ENCODE peak calls at places on chromosomes 4 and X, in eight cellular contexts. One of them, this sample, is unnamed.

GRCh38 chr4:104722467-104722866 is 227.8 kb upstream of the CXXC4 start:
- DNase-seq in hepatocyte: no peak
- DNase-seq in neural progenitor cell: no peak
- DNase-seq in PC-3: no peak
- DNase-seq in GM23248: no peak
- DNase-seq in GM23338: no peak
- DNase-seq in MM.1S: no peak
- DNase-seq in HCT116: no peak
- DNase-seq in this sample: no peak

GRCh38 chr4:16752150-16752549 is 146.3 kb downstream of the LDB2 start:
- DNase-seq in hepatocyte: no peak
- DNase-seq in neural progenitor cell: no peak
- DNase-seq in PC-3: peak; percentile 16
- DNase-seq in GM23248: peak; percentile 36
- DNase-seq in GM23338: peak; percentile 17
- DNase-seq in MM.1S: no peak
- DNase-seq in HCT116: no peak
- DNase-seq in this sample: no peak

GRCh38 chrX:134659761-134660160 is 1.5 kb upstream of the PLAC1 start:
- DNase-seq in hepatocyte: no peak
- DNase-seq in neural progenitor cell: no peak
- DNase-seq in PC-3: peak; percentile 61
- DNase-seq in GM23248: no peak
- DNase-seq in GM23338: no peak
- DNase-seq in MM.1S: no peak
- DNase-seq in HCT116: no peak
- DNase-seq in this sample: no peak

GRCh38 chr4:115145393-115146160 is 32.2 kb upstream of the NDST4 start:
- DNase-seq in hepatocyte: peak; percentile 47
- DNase-seq in neural progenitor cell: no peak
- DNase-seq in PC-3: no peak
- DNase-seq in GM23248: no peak
- DNase-seq in GM23338: no peak
- DNase-seq in MM.1S: no peak
- DNase-seq in HCT116: no peak
- DNase-seq in this sample: no peak

GRCh38 chr4:38189445-38189844 is 229.2 kb downstream of the PTTG2 start:
- DNase-seq in hepatocyte: no peak
- DNase-seq in neural progenitor cell: no peak
- DNase-seq in PC-3: peak; percentile 89
- DNase-seq in GM23248: peak; percentile 91
- DNase-seq in GM23338: no peak
- DNase-seq in MM.1S: no peak
- DNase-seq in HCT116: peak; percentile 90
- DNase-seq in this sample: no peak

GRCh38 chrX:120287513-120288112 is 23.6 kb downstream of the TMEM255A start:
- DNase-seq in hepatocyte: no peak
- DNase-seq in neural progenitor cell: no peak
- DNase-seq in PC-3: no peak
- DNase-seq in GM23248: no peak
- DNase-seq in GM23338: no peak
- DNase-seq in MM.1S: no peak
- DNase-seq in HCT116: no peak
- DNase-seq in this sample: no peak

GRCh38 chrX:49276671-49277519 is 7.3 kb downstream of the PPP1R3F start:
- DNase-seq in hepatocyte: no peak
- DNase-seq in neural progenitor cell: no peak
- DNase-seq in PC-3: no peak
- DNase-seq in GM23248: peak; percentile 38
- DNase-seq in GM23338: no peak
- DNase-seq in MM.1S: no peak
- DNase-seq in HCT116: no peak
- DNase-seq in this sample: no peak

GRCh38 chr4:288891-289290 is 16.4 kb downstream of the ZNF732 start:
- DNase-seq in hepatocyte: no peak
- DNase-seq in neural progenitor cell: no peak
- DNase-seq in PC-3: peak; percentile 2
- DNase-seq in GM23248: no peak
- DNase-seq in GM23338: no peak
- DNase-seq in MM.1S: no peak
- DNase-seq in HCT116: no peak
- DNase-seq in this sample: no peak

GRCh38 chr4:175935016-175935661 is 123.1 kb upstream of the GPM6A start:
- DNase-seq in hepatocyte: peak; percentile 18
- DNase-seq in neural progenitor cell: no peak
- DNase-seq in PC-3: peak; percentile 85
- DNase-seq in GM23248: no peak
- DNase-seq in GM23338: peak; percentile 50
- DNase-seq in MM.1S: no peak
- DNase-seq in HCT116: peak; percentile 72
- DNase-seq in this sample: no peak

GRCh38 chr4:86481429-86481828 is 112.7 kb upstream of the PTPN13 start:
- DNase-seq in hepatocyte: no peak
- DNase-seq in neural progenitor cell: peak; percentile 67
- DNase-seq in PC-3: peak; percentile 3
- DNase-seq in GM23248: no peak
- DNase-seq in GM23338: peak; percentile 34
- DNase-seq in MM.1S: no peak
- DNase-seq in HCT116: no peak
- DNase-seq in this sample: no peak
- H3K4me1 ChIP-seq in hepatocyte: peaks cover 7% of the 10 kb centered on the region
- H3K4me1 ChIP-seq in neural progenitor cell: peaks cover 74% of the 10 kb centered on the region
- H3K4me1 ChIP-seq in PC-3: no peaks in the 10 kb centered on the region
- H3K4me1 ChIP-seq in GM23248: peaks cover 7% of the 10 kb centered on the region
- H3K4me1 ChIP-seq in GM23338: peaks cover 39% of the 10 kb centered on the region
- H3K4me1 ChIP-seq in MM.1S: peaks cover 13% of the 10 kb centered on the region
- H3K4me1 ChIP-seq in HCT116: no peaks in the 10 kb centered on the region
- H3K4me1 ChIP-seq in this sample: no peaks in the 10 kb centered on the region

DNA sequence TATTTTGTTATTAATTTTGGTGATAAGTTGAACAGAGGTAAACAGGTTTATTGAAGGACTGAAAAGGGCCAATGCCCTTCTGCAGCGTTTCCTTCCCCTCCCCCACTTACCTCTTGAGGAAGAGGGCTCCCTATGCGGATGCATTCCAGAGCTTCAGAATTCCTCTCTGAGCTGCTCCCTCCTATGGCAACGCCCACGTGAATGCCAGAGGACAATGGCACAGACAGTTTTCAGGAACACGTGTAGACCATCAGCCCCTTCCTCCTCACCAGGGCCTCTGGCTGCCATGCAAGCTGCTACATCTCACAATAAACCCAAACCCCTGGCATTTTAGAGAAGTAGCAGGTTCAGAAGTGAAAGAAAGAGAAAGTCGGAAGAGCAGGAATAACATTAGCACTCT is 127.9 kb downstream of the CHRDL1 start:
- DNase-seq in hepatocyte: peak; percentile 13
- DNase-seq in neural progenitor cell: peak; percentile 82
- DNase-seq in PC-3: peak; percentile 1
- DNase-seq in GM23248: no peak
- DNase-seq in GM23338: peak; percentile 88
- DNase-seq in MM.1S: no peak
- DNase-seq in HCT116: no peak
- DNase-seq in this sample: no peak
- H3K27ac ChIP-seq in hepatocyte: no peak overlapping the region
- H3K27ac ChIP-seq in neural progenitor cell: no peak overlapping the region
- H3K27ac ChIP-seq in PC-3: no peak overlapping the region
- H3K27ac ChIP-seq in GM23248: no peak overlapping the region
- H3K27ac ChIP-seq in GM23338: peak overlapping the region; percentile 78
- H3K27ac ChIP-seq in MM.1S: no peak overlapping the region
- H3K27ac ChIP-seq in HCT116: no peak overlapping the region
- H3K27ac ChIP-seq in this sample: no peak overlapping the region

GRCh38 chrX:53605004-53605403 is 81.5 kb downstream of the HUWE1 start:
- DNase-seq in hepatocyte: no peak
- DNase-seq in neural progenitor cell: no peak
- DNase-seq in PC-3: peak; percentile 5
- DNase-seq in GM23248: peak; percentile 12
- DNase-seq in GM23338: no peak
- DNase-seq in MM.1S: no peak
- DNase-seq in HCT116: no peak
- DNase-seq in this sample: no peak
- TF ChIP-seq EZH2phosphoT487 in hepatocyte: no peak
- TF ChIP-seq EZH2phosphoT487 in neural progenitor cell: no peak
- TF ChIP-seq EZH2phosphoT487 in PC-3: no peak
- TF ChIP-seq EZH2phosphoT487 in GM23248: no peak
- TF ChIP-seq EZH2phosphoT487 in GM23338: no peak
- TF ChIP-seq EZH2phosphoT487 in MM.1S: no peak
- TF ChIP-seq EZH2phosphoT487 in HCT116: no peak
- TF ChIP-seq EZH2phosphoT487 in this sample: no peak

DNA sequence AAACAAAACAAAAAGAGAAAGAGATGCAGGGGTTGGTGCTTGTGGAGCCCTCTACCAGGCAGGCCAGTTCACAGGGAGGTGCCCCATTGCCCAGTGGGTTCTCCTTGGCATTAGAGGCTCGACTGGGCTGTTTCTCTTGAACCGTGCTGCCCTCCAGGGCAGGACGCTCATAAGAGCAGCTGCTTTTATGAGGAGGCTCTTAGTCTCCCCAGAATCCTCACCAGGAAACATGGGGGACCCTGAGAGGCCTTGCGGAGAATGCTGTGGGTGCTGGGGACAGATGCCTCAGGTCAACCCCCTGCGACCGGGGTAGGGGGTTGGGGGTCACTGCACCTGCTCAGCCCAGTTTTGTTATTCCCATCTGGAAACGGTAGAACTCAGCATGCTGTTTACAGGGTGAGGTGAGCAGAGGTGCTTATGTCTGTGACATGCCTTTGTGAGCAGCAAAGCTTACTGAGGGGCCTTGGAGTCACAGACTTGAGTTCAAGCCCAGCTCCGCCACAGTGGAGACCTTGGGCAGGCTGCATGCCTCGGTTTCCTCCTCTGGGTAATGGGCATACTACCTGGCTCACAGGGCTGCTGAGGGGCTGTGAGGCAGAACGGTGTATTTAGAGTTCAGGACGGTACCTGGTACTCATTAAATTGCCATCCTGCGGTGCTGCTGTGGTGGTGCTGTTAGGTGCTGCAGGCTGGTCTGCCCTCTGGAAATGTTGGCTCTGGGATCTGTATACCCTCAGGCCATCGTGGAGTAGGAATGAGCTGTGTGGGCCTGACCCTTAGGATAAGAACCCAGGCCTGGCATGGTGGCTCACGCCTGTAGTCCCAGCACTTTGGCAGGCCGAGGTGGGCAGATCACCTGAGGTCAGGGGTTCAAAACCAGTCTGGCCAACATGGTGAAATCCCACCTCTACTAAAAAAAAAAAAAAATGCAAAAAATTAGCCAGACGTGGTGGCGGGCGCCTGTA is 5.7 kb downstream of the TBC1D14 start:
- DNase-seq in hepatocyte: no peak
- DNase-seq in neural progenitor cell: no peak
- DNase-seq in PC-3: no peak
- DNase-seq in GM23248: no peak
- DNase-seq in GM23338: no peak
- DNase-seq in MM.1S: no peak
- DNase-seq in HCT116: no peak
- DNase-seq in this sample: no peak
- H3K4me1 ChIP-seq in hepatocyte: peaks cover 61% of the 10 kb centered on the region
- H3K4me1 ChIP-seq in neural progenitor cell: peaks cover 38% of the 10 kb centered on the region
- H3K4me1 ChIP-seq in PC-3: peaks cover 6% of the 10 kb centered on the region
- H3K4me1 ChIP-seq in GM23248: peaks cover 3% of the 10 kb centered on the region
- H3K4me1 ChIP-seq in GM23338: peaks cover 11% of the 10 kb centered on the region
- H3K4me1 ChIP-seq in MM.1S: peaks cover 5% of the 10 kb centered on the region
- H3K4me1 ChIP-seq in HCT116: peaks cover 36% of the 10 kb centered on the region
- H3K4me1 ChIP-seq in this sample: peaks cover 45% of the 10 kb centered on the region

GRCh38 chr4:55458164-55458563 is 62.4 kb downstream of the TMEM165 start:
- DNase-seq in hepatocyte: no peak
- DNase-seq in neural progenitor cell: no peak
- DNase-seq in PC-3: peak; percentile 65
- DNase-seq in GM23248: peak; percentile 76
- DNase-seq in GM23338: no peak
- DNase-seq in MM.1S: no peak
- DNase-seq in HCT116: no peak
- DNase-seq in this sample: no peak
- H3K27ac ChIP-seq in hepatocyte: no peak overlapping the region
- H3K27ac ChIP-seq in neural progenitor cell: no peak overlapping the region
- H3K27ac ChIP-seq in PC-3: peak overlapping the region; percentile 31
- H3K27ac ChIP-seq in GM23248: peak overlapping the region; percentile 31
- H3K27ac ChIP-seq in GM23338: no peak overlapping the region
- H3K27ac ChIP-seq in MM.1S: no peak overlapping the region
- H3K27ac ChIP-seq in HCT116: peak overlapping the region; percentile 7
- H3K27ac ChIP-seq in this sample: no peak overlapping the region